ENCODE peak calls at places on chromosome 7, in eight cellular contexts. M, S, K, N, G, F, J and A are unnamed samples.

GRCh38 chr7:137439829-137440433 is 96.4 kb upstream of the PTN start:
- DNase-seq in M (no peak), J (no peak), K (no peak), S (no peak), G (no peak), N (no peak), F (no peak), A (no peak)

GRCh38 chr7:2568521-2569223 is 9.9 kb downstream of the IQCE start:
- DNase-seq in J (no peak), G (no peak), N (no peak), K (no peak), S (no peak), F (no peak), M (no peak), A (no peak)

GRCh38 chr7:120033114-120033513 is 239.9 kb upstream of the KCND2 start:
- DNase-seq in F (no peak), J (no peak), K (no peak), N (peak; percentile 2), M (no peak), G (peak; percentile 19), S (no peak), A (no peak)

GRCh38 chr7:42315096-42315495 is 78.1 kb upstream of the GLI3 start:
- DNase-seq in G (no peak), F (no peak), K (no peak), J (no peak), S (no peak), N (no peak), M (no peak), A (no peak)

GRCh38 chr7:66939325-66939724 is 18.3 kb downstream of the TMEM248 start:
- DNase-seq in F (no peak), M (no peak), G (no peak), N (no peak), J (no peak), K (no peak), S (no peak), A (no peak)

GRCh38 chr7:157861551-157861950 is 524.7 kb downstream of the DNAJB6 start:
- DNase-seq in M (no peak), N (no peak), F (no peak), J (no peak), G (no peak), S (no peak), K (no peak), A (no peak)

GRCh38 chr7:96224682-96225081 is 97.2 kb downstream of the SLC25A13 start:
- DNase-seq in J (no peak), N (peak; percentile 31), F (no peak), M (no peak), K (no peak), S (no peak), G (no peak), A (no peak)

GRCh38 chr7:90251304-90251635 is 6.3 kb downstream of the CFAP69 start:
- DNase-seq in M (no peak), F (no peak), K (no peak), N (no peak), S (no peak), G (no peak), J (no peak), A (no peak)

GRCh38 chr7:50595538-50596102 is 30.4 kb upstream of the DDC start:
- DNase-seq in M (peak; percentile 43), J (no peak), N (peak; percentile 29), G (no peak), F (no peak), K (peak; percentile 34), S (no peak), A (peak; percentile 51)

GRCh38 chr7:132084776-132085388 is 491.4 kb downstream of the PLXNA4 start:
- DNase-seq in N (no peak), S (no peak), K (peak; percentile 11), M (no peak), F (peak; percentile 52), G (no peak), J (peak; percentile 4), A (no peak)

GRCh38 chr7:332646-333398 is 42.9 kb downstream of the FOXL3 start:
- DNase-seq in K (peak; percentile 36), M (peak; percentile 75), F (peak; percentile 87), S (peak; percentile 67), G (no peak), J (peak; percentile 86), N (peak; percentile 56), A (peak; percentile 99)

DNA sequence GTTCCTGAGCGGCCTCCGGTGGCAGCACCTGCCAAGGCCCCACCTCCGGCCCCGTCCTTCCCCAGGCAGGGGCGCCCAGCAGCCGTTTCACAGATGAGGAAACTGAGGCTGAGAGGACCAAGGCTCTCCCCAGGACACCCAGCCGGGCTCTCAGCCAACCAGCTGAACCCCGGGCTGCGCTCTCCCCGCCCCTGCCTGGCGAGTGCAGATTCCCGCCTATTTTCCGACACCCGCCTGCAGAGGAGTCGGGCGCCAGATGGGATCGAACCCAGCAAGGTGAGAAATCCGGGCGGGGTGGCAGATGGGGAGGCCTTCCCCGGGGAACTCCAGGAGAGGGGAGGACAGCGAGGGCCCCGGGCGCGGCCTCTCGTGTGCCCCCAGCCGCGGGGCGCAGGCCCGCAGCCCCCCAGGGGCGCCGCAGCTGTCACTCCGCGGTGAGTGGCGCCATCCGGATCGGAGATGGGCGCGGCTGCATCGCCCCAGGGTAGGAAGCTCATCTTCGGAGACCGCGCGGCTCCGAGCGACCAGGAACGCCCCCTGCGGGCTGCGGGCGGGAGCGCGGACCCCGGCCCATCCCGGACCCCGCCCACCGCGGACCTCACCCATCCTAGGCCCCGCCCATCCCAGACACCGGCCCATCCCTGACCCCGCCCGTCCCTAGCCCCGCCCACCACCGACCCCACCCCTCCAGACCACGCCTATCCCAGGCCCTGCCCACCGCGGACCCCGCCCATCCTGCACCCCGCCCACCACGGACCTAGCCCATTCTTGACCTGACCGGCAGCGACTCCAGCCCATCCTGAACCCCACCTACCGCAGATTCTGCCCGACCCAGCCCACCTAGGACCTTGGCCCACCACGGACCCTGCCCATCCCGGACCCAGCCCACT is 90.3 kb downstream of the MICALL2 start:
- DNase-seq in F (no peak), M (no peak), S (no peak), N (peak; percentile 4), K (no peak), G (no peak), J (no peak), A (no peak)
- TF ChIP-seq POLR2A in F (no peak), M (no peak), S (no peak), N (no peak), K (no peak), G (no peak), J (no peak), A (no peak)

GRCh38 chr7:44987996-44988395 is 9.2 kb upstream of the MYO1G start:
- DNase-seq in F (no peak), G (no peak), M (no peak), J (no peak), K (no peak), N (no peak), S (no peak), A (no peak)

GRCh38 chr7:44984478-44984758 is 5.6 kb upstream of the MYO1G start:
- DNase-seq in N (no peak), J (no peak), S (no peak), K (no peak), F (no peak), M (no peak), G (no peak), A (no peak)

GRCh38 chr7:44985900-44986217 is 7.0 kb upstream of the MYO1G start:
- DNase-seq in K (no peak), J (no peak), G (no peak), N (no peak), M (no peak), S (no peak), F (no peak), A (no peak)

GRCh38 chr7:44985033-44985695 is 6.3 kb upstream of the MYO1G start:
- DNase-seq in F (no peak), J (no peak), S (no peak), M (no peak), K (no peak), N (no peak), G (no peak), A (no peak)

GRCh38 chr7:44986218-44987053 is 7.6 kb upstream of the MYO1G start:
- DNase-seq in S (peak; percentile 93), F (peak; percentile 95), G (peak; percentile 99), N (peak; percentile 94), K (peak; percentile 95), M (peak; percentile 96), J (peak; percentile 96), A (peak; percentile 93)
- TF ChIP-seq POLR2A in S (peak; percentile 94), F (peak; percentile 90), G (peak; percentile 88), N (peak; percentile 98), K (peak; percentile 98), M (peak; percentile 99), J (peak; percentile 93), A (peak; percentile 99)

GRCh38 chr7:139360210-139360947 is 685 bp downstream of the LUC7L2 start:
- DNase-seq in N (peak; percentile 96), F (peak; percentile 98), K (peak; percentile 89), S (peak; percentile 97), J (peak; percentile 99), M (peak; percentile 98), G (peak; percentile 99), A (peak; percentile 69)
- TF ChIP-seq POLR2A in N (peak; percentile 64), F (peak; percentile 18), K (no peak), S (peak; percentile 50), J (peak; percentile 32), M (peak; percentile 49), G (peak; percentile 30), A (peak; percentile 48)

GRCh38 chr7:44634187-44634838 is 27.9 kb downstream of the OGDH start:
- DNase-seq in S (no peak), M (no peak), J (no peak), N (peak; percentile 39), G (no peak), K (peak; percentile 25), F (no peak), A (no peak)
- TF ChIP-seq POLR2A in S (peak; percentile 46), M (no peak), J (no peak), N (no peak), G (no peak), K (no peak), F (no peak), A (no peak)

GRCh38 chr7:28685660-28686417 is 272.3 kb downstream of the TRIL start:
- DNase-seq in S (peak; percentile 24), M (peak; percentile 93), J (peak; percentile 98), F (peak; percentile 91), G (peak; percentile 98), N (peak; percentile 99), K (peak; percentile 99), A (peak; percentile 82)
- TF ChIP-seq POLR2A in S (peak; percentile 28), M (peak; percentile 47), J (peak; percentile 41), F (peak; percentile 78), G (peak; percentile 81), N (peak; percentile 75), K (peak; percentile 93), A (no peak)